ENCODE peak calls at places on chromosomes 12 and 14, in five cellular contexts. One of them, this sample, is unnamed.

GRCh38 chr14:51368721-51369163 is 128.7 kb downstream of the TMX1 start:
- DNase-seq in SJCRH30: peak
- DNase-seq in A172: peak
- DNase-seq in COLO829: no peak
- DNase-seq in HuH-7.5: no peak
- DNase-seq in this sample: no peak

GRCh38 chr12:96445743-96446655 is 43.4 kb upstream of the CFAP54 start:
- DNase-seq in SJCRH30: no peak
- DNase-seq in A172: peak
- DNase-seq in HuH-7.5: no peak
- DNase-seq in COLO829: peak
- DNase-seq in this sample: peak

GRCh38 chr12:25248137-25248536 is 2.6 kb downstream of the KRAS start:
- DNase-seq in SJCRH30: no peak
- DNase-seq in A172: no peak
- DNase-seq in COLO829: no peak
- DNase-seq in HuH-7.5: no peak
- DNase-seq in this sample: no peak

GRCh38 chr12:59548930-59549329 is 46.9 kb upstream of the SLC16A7 start:
- DNase-seq in SJCRH30: no peak
- DNase-seq in HuH-7.5: no peak
- DNase-seq in A172: no peak
- DNase-seq in COLO829: no peak
- DNase-seq in this sample: peak

GRCh38 chr12:58095002-58095401 is 153.6 kb downstream of the ATP23 start:
- DNase-seq in HuH-7.5: no peak
- DNase-seq in SJCRH30: no peak
- DNase-seq in COLO829: no peak
- DNase-seq in A172: no peak
- DNase-seq in this sample: no peak

GRCh38 chr12:12007001-12007712 is 63.6 kb upstream of the BCL2L14 start:
- DNase-seq in A172: peak
- DNase-seq in HuH-7.5: no peak
- DNase-seq in SJCRH30: no peak
- DNase-seq in COLO829: no peak
- DNase-seq in this sample: peak

GRCh38 chr12:115341442-115341841 is 657.5 kb upstream of the TBX3 start:
- DNase-seq in HuH-7.5: no peak
- DNase-seq in COLO829: peak
- DNase-seq in SJCRH30: peak
- DNase-seq in A172: peak
- DNase-seq in this sample: no peak

GRCh38 chr14:30767624-30768023 is 106.7 kb upstream of the COCH start:
- DNase-seq in HuH-7.5: no peak
- DNase-seq in SJCRH30: no peak
- DNase-seq in COLO829: no peak
- DNase-seq in A172: no peak
- DNase-seq in this sample: no peak

GRCh38 chr14:105884808-105885281 is 358.5 kb downstream of the TMEM121 start:
- DNase-seq in COLO829: no peak
- DNase-seq in A172: no peak
- DNase-seq in SJCRH30: no peak
- DNase-seq in HuH-7.5: no peak
- DNase-seq in this sample: no peak

GRCh38 chr14:99655521-99655920 is 10.6 kb downstream of the HHIPL1 start:
- DNase-seq in COLO829: no peak
- DNase-seq in A172: no peak
- DNase-seq in HuH-7.5: no peak
- DNase-seq in SJCRH30: no peak
- DNase-seq in this sample: no peak

GRCh38 chr12:117377758-117378157 is 16.3 kb upstream of the NOS1 start:
- DNase-seq in HuH-7.5: no peak
- DNase-seq in SJCRH30: peak
- DNase-seq in COLO829: no peak
- DNase-seq in A172: peak
- DNase-seq in this sample: no peak

GRCh38 chr12:74021937-74022336 is 515.7 kb upstream of the ATXN7L3B start:
- DNase-seq in SJCRH30: peak
- DNase-seq in A172: peak
- DNase-seq in HuH-7.5: peak
- DNase-seq in COLO829: peak
- DNase-seq in this sample: no peak

GRCh38 chr12:55036326-55036725 is 16.6 kb downstream of the NEUROD4 start:
- DNase-seq in HuH-7.5: no peak
- DNase-seq in COLO829: no peak
- DNase-seq in A172: no peak
- DNase-seq in SJCRH30: no peak
- DNase-seq in this sample: peak

GRCh38 chr12:114995891-114996290 is 311.9 kb upstream of the TBX3 start:
- DNase-seq in A172: no peak
- DNase-seq in HuH-7.5: no peak
- DNase-seq in COLO829: no peak
- DNase-seq in SJCRH30: no peak
- DNase-seq in this sample: no peak

GRCh38 chr14:95623195-95623594 is 63.0 kb upstream of the TCL1B start:
- DNase-seq in SJCRH30: no peak
- DNase-seq in COLO829: no peak
- DNase-seq in A172: no peak
- DNase-seq in HuH-7.5: no peak
- DNase-seq in this sample: no peak

GRCh38 chr14:33848706-33849454 is 102.0 kb downstream of the EGLN3 start:
- DNase-seq in COLO829: peak
- DNase-seq in A172: peak
- DNase-seq in HuH-7.5: peak
- DNase-seq in SJCRH30: peak
- DNase-seq in this sample: no peak

GRCh38 chr12:89135976-89136634 is 216.2 kb downstream of the DUSP6 start:
- DNase-seq in A172: peak
- DNase-seq in SJCRH30: no peak
- DNase-seq in HuH-7.5: no peak
- DNase-seq in COLO829: no peak
- DNase-seq in this sample: no peak

GRCh38 chr14:73944432-73945158 is 5.3 kb downstream of the FAM161B start:
- DNase-seq in HuH-7.5: no peak
- DNase-seq in SJCRH30: no peak
- DNase-seq in A172: no peak
- DNase-seq in COLO829: no peak
- DNase-seq in this sample: no peak

GRCh38 chr14:51607677-51608076 is 44.0 kb upstream of the FRMD6 start:
- DNase-seq in SJCRH30: no peak
- DNase-seq in COLO829: no peak
- DNase-seq in A172: no peak
- DNase-seq in HuH-7.5: no peak
- DNase-seq in this sample: no peak

GRCh38 chr12:27561535-27562350 is 37.7 kb downstream of the PPFIBP1 start:
- DNase-seq in COLO829: no peak
- DNase-seq in SJCRH30: no peak
- DNase-seq in A172: no peak
- DNase-seq in HuH-7.5: no peak
- DNase-seq in this sample: no peak

GRCh38 chr12:54364413-54364812 is at the start of gene GPR84:
- DNase-seq in A172: no peak
- DNase-seq in COLO829: no peak
- DNase-seq in HuH-7.5: no peak
- DNase-seq in SJCRH30: no peak
- DNase-seq in this sample: peak

GRCh38 chr12:2813573-2814185 is 1.2 kb downstream of the ITFG2 start:
- DNase-seq in SJCRH30: peak
- DNase-seq in A172: peak
- DNase-seq in COLO829: peak
- DNase-seq in HuH-7.5: peak
- DNase-seq in this sample: peak

GRCh38 chr14:66045572-66046021 is 440.6 kb upstream of the CCDC196 start:
- DNase-seq in HuH-7.5: no peak
- DNase-seq in SJCRH30: peak
- DNase-seq in A172: no peak
- DNase-seq in COLO829: no peak
- DNase-seq in this sample: no peak

GRCh38 chr12:24111591-24111990 is 162.1 kb upstream of the SOX5 start:
- DNase-seq in HuH-7.5: no peak
- DNase-seq in A172: no peak
- DNase-seq in COLO829: peak
- DNase-seq in SJCRH30: no peak
- DNase-seq in this sample: no peak

GRCh38 chr12:11242656-11243055 is 26.9 kb downstream of the PRB3 start:
- DNase-seq in COLO829: peak
- DNase-seq in HuH-7.5: no peak
- DNase-seq in SJCRH30: no peak
- DNase-seq in A172: no peak
- DNase-seq in this sample: no peak

GRCh38 chr14:22622220-22622619 is 21.9 kb downstream of the OR6J1 start:
- DNase-seq in A172: no peak
- DNase-seq in COLO829: no peak
- DNase-seq in SJCRH30: no peak
- DNase-seq in HuH-7.5: no peak
- DNase-seq in this sample: no peak

GRCh38 chr12:82673698-82674097 is 13.0 kb upstream of the TMTC2 start:
- DNase-seq in COLO829: no peak
- DNase-seq in SJCRH30: no peak
- DNase-seq in A172: no peak
- DNase-seq in HuH-7.5: no peak
- DNase-seq in this sample: no peak

GRCh38 chr12:19692091-19692490 is 252.8 kb downstream of the AEBP2 start:
- DNase-seq in HuH-7.5: no peak
- DNase-seq in COLO829: no peak
- DNase-seq in A172: no peak
- DNase-seq in SJCRH30: no peak
- DNase-seq in this sample: no peak

GRCh38 chr12:56763753-56764657 is 881 bp downstream of the HSD17B6 start:
- DNase-seq in A172: peak
- DNase-seq in SJCRH30: no peak
- DNase-seq in HuH-7.5: no peak
- DNase-seq in COLO829: no peak
- DNase-seq in this sample: no peak

GRCh38 chr12:19981944-19982343 is 386.4 kb upstream of the PDE3A start:
- DNase-seq in COLO829: no peak
- DNase-seq in SJCRH30: no peak
- DNase-seq in A172: no peak
- DNase-seq in HuH-7.5: no peak
- DNase-seq in this sample: no peak